ENCODE peak calls at places on chromosomes 6 and 20, in ten cellular contexts. One of them, this sample, is unnamed.

GRCh38 chr20:9478801-9479200 is 35.6 kb upstream of the LAMP5 start:
- DNase-seq in cardiac muscle cell: no peak
- DNase-seq in left cardiac atrium: no peak
- DNase-seq in activated CD4-positive, alpha-beta memory T cell treated with anti-CD3 and anti-CD28 coated beads for 36 hours: no peak
- DNase-seq in GM12865: no peak
- DNase-seq in HEK293T: no peak
- DNase-seq in stimulated activated CD4-positive, alpha-beta T cell treated with anti-CD3 and anti-CD28 coated beads, Interleukin-12 subunit alpha, Interleukin-12 subunit beta, amount 100 ng/mL, for 4 hours: no peak
- DNase-seq in NCI-H1092 treated with DMSO at 0.1 percent for 48 hours: no peak
- DNase-seq in NCI-H2081: no peak
- DNase-seq in activated T-helper 1 cell treated with anti-CD3 and anti-CD28 coated beads, Interleukin-2, amount 50 U/mL, for 16 hours: no peak
- DNase-seq in this sample: no peak

GRCh38 chr6:140537834-140538680 is 1163.6 kb upstream of the CITED2 start:
- DNase-seq in activated T-helper 1 cell treated with anti-CD3 and anti-CD28 coated beads, Interleukin-2, amount 50 U/mL, for 16 hours: no peak
- DNase-seq in GM12865: peak; percentile 36
- DNase-seq in activated CD4-positive, alpha-beta memory T cell treated with anti-CD3 and anti-CD28 coated beads for 36 hours: no peak
- DNase-seq in NCI-H2081: no peak
- DNase-seq in HEK293T: peak; percentile 18
- DNase-seq in cardiac muscle cell: peak; percentile 96
- DNase-seq in stimulated activated CD4-positive, alpha-beta T cell treated with anti-CD3 and anti-CD28 coated beads, Interleukin-12 subunit alpha, Interleukin-12 subunit beta, amount 100 ng/mL, for 4 hours: no peak
- DNase-seq in left cardiac atrium: no peak
- DNase-seq in NCI-H1092 treated with DMSO at 0.1 percent for 48 hours: no peak
- DNase-seq in this sample: no peak

GRCh38 chr6:155549028-155549798 is 93.6 kb upstream of the NOX3 start:
- DNase-seq in NCI-H2081: no peak
- DNase-seq in cardiac muscle cell: no peak
- DNase-seq in activated T-helper 1 cell treated with anti-CD3 and anti-CD28 coated beads, Interleukin-2, amount 50 U/mL, for 16 hours: no peak
- DNase-seq in stimulated activated CD4-positive, alpha-beta T cell treated with anti-CD3 and anti-CD28 coated beads, Interleukin-12 subunit alpha, Interleukin-12 subunit beta, amount 100 ng/mL, for 4 hours: no peak
- DNase-seq in HEK293T: no peak
- DNase-seq in NCI-H1092 treated with DMSO at 0.1 percent for 48 hours: no peak
- DNase-seq in activated CD4-positive, alpha-beta memory T cell treated with anti-CD3 and anti-CD28 coated beads for 36 hours: no peak
- DNase-seq in left cardiac atrium: no peak
- DNase-seq in GM12865: no peak
- DNase-seq in this sample: no peak

GRCh38 chr20:47187450-47188195 is 168.9 kb downstream of the ZMYND8 start:
- DNase-seq in left cardiac atrium: no peak
- DNase-seq in NCI-H2081: no peak
- DNase-seq in HEK293T: no peak
- DNase-seq in stimulated activated CD4-positive, alpha-beta T cell treated with anti-CD3 and anti-CD28 coated beads, Interleukin-12 subunit alpha, Interleukin-12 subunit beta, amount 100 ng/mL, for 4 hours: no peak
- DNase-seq in NCI-H1092 treated with DMSO at 0.1 percent for 48 hours: no peak
- DNase-seq in GM12865: peak; percentile 36
- DNase-seq in activated T-helper 1 cell treated with anti-CD3 and anti-CD28 coated beads, Interleukin-2, amount 50 U/mL, for 16 hours: no peak
- DNase-seq in activated CD4-positive, alpha-beta memory T cell treated with anti-CD3 and anti-CD28 coated beads for 36 hours: peak; percentile 30
- DNase-seq in cardiac muscle cell: no peak
- DNase-seq in this sample: no peak

GRCh38 chr20:59342017-59342957 is 41.9 kb downstream of the EDN3 start:
- DNase-seq in cardiac muscle cell: no peak
- DNase-seq in GM12865: no peak
- DNase-seq in HEK293T: peak; percentile 48
- DNase-seq in stimulated activated CD4-positive, alpha-beta T cell treated with anti-CD3 and anti-CD28 coated beads, Interleukin-12 subunit alpha, Interleukin-12 subunit beta, amount 100 ng/mL, for 4 hours: no peak
- DNase-seq in NCI-H1092 treated with DMSO at 0.1 percent for 48 hours: no peak
- DNase-seq in NCI-H2081: no peak
- DNase-seq in activated CD4-positive, alpha-beta memory T cell treated with anti-CD3 and anti-CD28 coated beads for 36 hours: no peak
- DNase-seq in left cardiac atrium: no peak
- DNase-seq in activated T-helper 1 cell treated with anti-CD3 and anti-CD28 coated beads, Interleukin-2, amount 50 U/mL, for 16 hours: no peak
- DNase-seq in this sample: no peak

GRCh38 chr6:111590209-111590955 is 15.3 kb downstream of the TRAF3IP2 start:
- DNase-seq in activated T-helper 1 cell treated with anti-CD3 and anti-CD28 coated beads, Interleukin-2, amount 50 U/mL, for 16 hours: no peak
- DNase-seq in stimulated activated CD4-positive, alpha-beta T cell treated with anti-CD3 and anti-CD28 coated beads, Interleukin-12 subunit alpha, Interleukin-12 subunit beta, amount 100 ng/mL, for 4 hours: no peak
- DNase-seq in NCI-H1092 treated with DMSO at 0.1 percent for 48 hours: no peak
- DNase-seq in activated CD4-positive, alpha-beta memory T cell treated with anti-CD3 and anti-CD28 coated beads for 36 hours: no peak
- DNase-seq in GM12865: no peak
- DNase-seq in cardiac muscle cell: no peak
- DNase-seq in NCI-H2081: no peak
- DNase-seq in left cardiac atrium: no peak
- DNase-seq in HEK293T: no peak
- DNase-seq in this sample: no peak

GRCh38 chr6:139519571-139520031 is 145.2 kb upstream of the CITED2 start:
- DNase-seq in activated CD4-positive, alpha-beta memory T cell treated with anti-CD3 and anti-CD28 coated beads for 36 hours: no peak
- DNase-seq in cardiac muscle cell: peak; percentile 85
- DNase-seq in HEK293T: no peak
- DNase-seq in NCI-H1092 treated with DMSO at 0.1 percent for 48 hours: no peak
- DNase-seq in activated T-helper 1 cell treated with anti-CD3 and anti-CD28 coated beads, Interleukin-2, amount 50 U/mL, for 16 hours: no peak
- DNase-seq in stimulated activated CD4-positive, alpha-beta T cell treated with anti-CD3 and anti-CD28 coated beads, Interleukin-12 subunit alpha, Interleukin-12 subunit beta, amount 100 ng/mL, for 4 hours: no peak
- DNase-seq in GM12865: no peak
- DNase-seq in left cardiac atrium: no peak
- DNase-seq in NCI-H2081: no peak
- DNase-seq in this sample: no peak

GRCh38 chr20:22472386-22472785 is 112.0 kb downstream of the FOXA2 start:
- DNase-seq in activated T-helper 1 cell treated with anti-CD3 and anti-CD28 coated beads, Interleukin-2, amount 50 U/mL, for 16 hours: no peak
- DNase-seq in left cardiac atrium: no peak
- DNase-seq in NCI-H2081: no peak
- DNase-seq in stimulated activated CD4-positive, alpha-beta T cell treated with anti-CD3 and anti-CD28 coated beads, Interleukin-12 subunit alpha, Interleukin-12 subunit beta, amount 100 ng/mL, for 4 hours: no peak
- DNase-seq in cardiac muscle cell: no peak
- DNase-seq in GM12865: no peak
- DNase-seq in activated CD4-positive, alpha-beta memory T cell treated with anti-CD3 and anti-CD28 coated beads for 36 hours: no peak
- DNase-seq in HEK293T: no peak
- DNase-seq in NCI-H1092 treated with DMSO at 0.1 percent for 48 hours: no peak
- DNase-seq in this sample: no peak

GRCh38 chr6:114421219-114421618 is 78.4 kb upstream of the HS3ST5 start:
- DNase-seq in NCI-H1092 treated with DMSO at 0.1 percent for 48 hours: no peak
- DNase-seq in activated CD4-positive, alpha-beta memory T cell treated with anti-CD3 and anti-CD28 coated beads for 36 hours: no peak
- DNase-seq in GM12865: no peak
- DNase-seq in activated T-helper 1 cell treated with anti-CD3 and anti-CD28 coated beads, Interleukin-2, amount 50 U/mL, for 16 hours: no peak
- DNase-seq in stimulated activated CD4-positive, alpha-beta T cell treated with anti-CD3 and anti-CD28 coated beads, Interleukin-12 subunit alpha, Interleukin-12 subunit beta, amount 100 ng/mL, for 4 hours: no peak
- DNase-seq in NCI-H2081: no peak
- DNase-seq in HEK293T: no peak
- DNase-seq in cardiac muscle cell: no peak
- DNase-seq in left cardiac atrium: no peak
- DNase-seq in this sample: no peak

GRCh38 chr6:36290668-36291620 is 21.1 kb downstream of the PNPLA1 start:
- DNase-seq in cardiac muscle cell: peak; percentile 58
- DNase-seq in NCI-H1092 treated with DMSO at 0.1 percent for 48 hours: no peak
- DNase-seq in left cardiac atrium: no peak
- DNase-seq in activated T-helper 1 cell treated with anti-CD3 and anti-CD28 coated beads, Interleukin-2, amount 50 U/mL, for 16 hours: no peak
- DNase-seq in stimulated activated CD4-positive, alpha-beta T cell treated with anti-CD3 and anti-CD28 coated beads, Interleukin-12 subunit alpha, Interleukin-12 subunit beta, amount 100 ng/mL, for 4 hours: no peak
- DNase-seq in GM12865: no peak
- DNase-seq in NCI-H2081: no peak
- DNase-seq in HEK293T: no peak
- DNase-seq in activated CD4-positive, alpha-beta memory T cell treated with anti-CD3 and anti-CD28 coated beads for 36 hours: no peak
- DNase-seq in this sample: no peak

GRCh38 chr6:63672582-63673129 is 37.1 kb downstream of the PHF3 start:
- DNase-seq in HEK293T: no peak
- DNase-seq in cardiac muscle cell: no peak
- DNase-seq in activated CD4-positive, alpha-beta memory T cell treated with anti-CD3 and anti-CD28 coated beads for 36 hours: no peak
- DNase-seq in GM12865: peak; percentile 4
- DNase-seq in NCI-H1092 treated with DMSO at 0.1 percent for 48 hours: no peak
- DNase-seq in left cardiac atrium: no peak
- DNase-seq in NCI-H2081: no peak
- DNase-seq in stimulated activated CD4-positive, alpha-beta T cell treated with anti-CD3 and anti-CD28 coated beads, Interleukin-12 subunit alpha, Interleukin-12 subunit beta, amount 100 ng/mL, for 4 hours: no peak
- DNase-seq in activated T-helper 1 cell treated with anti-CD3 and anti-CD28 coated beads, Interleukin-2, amount 50 U/mL, for 16 hours: no peak
- DNase-seq in this sample: no peak

GRCh38 chr6:134995536-134995935 is 45.6 kb upstream of the ALDH8A1 start:
- DNase-seq in cardiac muscle cell: peak; percentile 18
- DNase-seq in stimulated activated CD4-positive, alpha-beta T cell treated with anti-CD3 and anti-CD28 coated beads, Interleukin-12 subunit alpha, Interleukin-12 subunit beta, amount 100 ng/mL, for 4 hours: no peak
- DNase-seq in activated CD4-positive, alpha-beta memory T cell treated with anti-CD3 and anti-CD28 coated beads for 36 hours: no peak
- DNase-seq in HEK293T: no peak
- DNase-seq in left cardiac atrium: no peak
- DNase-seq in activated T-helper 1 cell treated with anti-CD3 and anti-CD28 coated beads, Interleukin-2, amount 50 U/mL, for 16 hours: no peak
- DNase-seq in NCI-H2081: no peak
- DNase-seq in NCI-H1092 treated with DMSO at 0.1 percent for 48 hours: no peak
- DNase-seq in GM12865: no peak
- DNase-seq in this sample: no peak

GRCh38 chr20:47220161-47220582 is 136.3 kb downstream of the ZMYND8 start:
- DNase-seq in cardiac muscle cell: peak; percentile 56
- DNase-seq in left cardiac atrium: no peak
- DNase-seq in GM12865: peak; percentile 60
- DNase-seq in activated T-helper 1 cell treated with anti-CD3 and anti-CD28 coated beads, Interleukin-2, amount 50 U/mL, for 16 hours: no peak
- DNase-seq in stimulated activated CD4-positive, alpha-beta T cell treated with anti-CD3 and anti-CD28 coated beads, Interleukin-12 subunit alpha, Interleukin-12 subunit beta, amount 100 ng/mL, for 4 hours: peak; percentile 56
- DNase-seq in NCI-H1092 treated with DMSO at 0.1 percent for 48 hours: no peak
- DNase-seq in HEK293T: peak; percentile 71
- DNase-seq in activated CD4-positive, alpha-beta memory T cell treated with anti-CD3 and anti-CD28 coated beads for 36 hours: peak; percentile 65
- DNase-seq in NCI-H2081: peak; percentile 2
- DNase-seq in this sample: no peak

GRCh38 chr20:47379433-47380150 is 23.1 kb upstream of the ZMYND8 start:
- DNase-seq in NCI-H2081: no peak
- DNase-seq in activated CD4-positive, alpha-beta memory T cell treated with anti-CD3 and anti-CD28 coated beads for 36 hours: no peak
- DNase-seq in activated T-helper 1 cell treated with anti-CD3 and anti-CD28 coated beads, Interleukin-2, amount 50 U/mL, for 16 hours: no peak
- DNase-seq in GM12865: no peak
- DNase-seq in NCI-H1092 treated with DMSO at 0.1 percent for 48 hours: no peak
- DNase-seq in cardiac muscle cell: peak; percentile 93
- DNase-seq in stimulated activated CD4-positive, alpha-beta T cell treated with anti-CD3 and anti-CD28 coated beads, Interleukin-12 subunit alpha, Interleukin-12 subunit beta, amount 100 ng/mL, for 4 hours: no peak
- DNase-seq in left cardiac atrium: no peak
- DNase-seq in HEK293T: no peak
- DNase-seq in this sample: no peak

GRCh38 chr20:51611625-51611890 is 69.0 kb upstream of the NFATC2 start:
- DNase-seq in NCI-H1092 treated with DMSO at 0.1 percent for 48 hours: no peak
- DNase-seq in left cardiac atrium: no peak
- DNase-seq in NCI-H2081: no peak
- DNase-seq in activated CD4-positive, alpha-beta memory T cell treated with anti-CD3 and anti-CD28 coated beads for 36 hours: no peak
- DNase-seq in cardiac muscle cell: no peak
- DNase-seq in activated T-helper 1 cell treated with anti-CD3 and anti-CD28 coated beads, Interleukin-2, amount 50 U/mL, for 16 hours: no peak
- DNase-seq in stimulated activated CD4-positive, alpha-beta T cell treated with anti-CD3 and anti-CD28 coated beads, Interleukin-12 subunit alpha, Interleukin-12 subunit beta, amount 100 ng/mL, for 4 hours: no peak
- DNase-seq in HEK293T: no peak
- DNase-seq in GM12865: no peak
- DNase-seq in this sample: no peak

GRCh38 chr6:21935561-21936028 is 342.0 kb downstream of the SOX4 start:
- DNase-seq in left cardiac atrium: no peak
- DNase-seq in HEK293T: peak; percentile 52
- DNase-seq in NCI-H1092 treated with DMSO at 0.1 percent for 48 hours: no peak
- DNase-seq in cardiac muscle cell: peak; percentile 63
- DNase-seq in activated CD4-positive, alpha-beta memory T cell treated with anti-CD3 and anti-CD28 coated beads for 36 hours: peak; percentile 17
- DNase-seq in GM12865: peak; percentile 68
- DNase-seq in activated T-helper 1 cell treated with anti-CD3 and anti-CD28 coated beads, Interleukin-2, amount 50 U/mL, for 16 hours: no peak
- DNase-seq in stimulated activated CD4-positive, alpha-beta T cell treated with anti-CD3 and anti-CD28 coated beads, Interleukin-12 subunit alpha, Interleukin-12 subunit beta, amount 100 ng/mL, for 4 hours: no peak
- DNase-seq in NCI-H2081: peak; percentile 16
- DNase-seq in this sample: no peak

GRCh38 chr20:6502999-6503398 is 264.5 kb upstream of the BMP2 start:
- DNase-seq in cardiac muscle cell: peak; percentile 27
- DNase-seq in NCI-H2081: no peak
- DNase-seq in GM12865: no peak
- DNase-seq in stimulated activated CD4-positive, alpha-beta T cell treated with anti-CD3 and anti-CD28 coated beads, Interleukin-12 subunit alpha, Interleukin-12 subunit beta, amount 100 ng/mL, for 4 hours: no peak
- DNase-seq in activated CD4-positive, alpha-beta memory T cell treated with anti-CD3 and anti-CD28 coated beads for 36 hours: no peak
- DNase-seq in NCI-H1092 treated with DMSO at 0.1 percent for 48 hours: no peak
- DNase-seq in activated T-helper 1 cell treated with anti-CD3 and anti-CD28 coated beads, Interleukin-2, amount 50 U/mL, for 16 hours: no peak
- DNase-seq in left cardiac atrium: no peak
- DNase-seq in HEK293T: no peak
- DNase-seq in this sample: no peak

GRCh38 chr6:139376054-139376355 is 1.6 kb upstream of the CITED2 start:
- DNase-seq in activated T-helper 1 cell treated with anti-CD3 and anti-CD28 coated beads, Interleukin-2, amount 50 U/mL, for 16 hours: no peak
- DNase-seq in HEK293T: peak; percentile 14
- DNase-seq in NCI-H2081: no peak
- DNase-seq in GM12865: no peak
- DNase-seq in cardiac muscle cell: peak; percentile 80
- DNase-seq in NCI-H1092 treated with DMSO at 0.1 percent for 48 hours: no peak
- DNase-seq in left cardiac atrium: no peak
- DNase-seq in stimulated activated CD4-positive, alpha-beta T cell treated with anti-CD3 and anti-CD28 coated beads, Interleukin-12 subunit alpha, Interleukin-12 subunit beta, amount 100 ng/mL, for 4 hours: no peak
- DNase-seq in activated CD4-positive, alpha-beta memory T cell treated with anti-CD3 and anti-CD28 coated beads for 36 hours: peak; percentile 27
- DNase-seq in this sample: no peak

GRCh38 chr6:6932341-6932740 is 175.4 kb upstream of the RREB1 start:
- DNase-seq in GM12865: no peak
- DNase-seq in activated CD4-positive, alpha-beta memory T cell treated with anti-CD3 and anti-CD28 coated beads for 36 hours: no peak
- DNase-seq in HEK293T: no peak
- DNase-seq in stimulated activated CD4-positive, alpha-beta T cell treated with anti-CD3 and anti-CD28 coated beads, Interleukin-12 subunit alpha, Interleukin-12 subunit beta, amount 100 ng/mL, for 4 hours: no peak
- DNase-seq in cardiac muscle cell: no peak
- DNase-seq in left cardiac atrium: no peak
- DNase-seq in activated T-helper 1 cell treated with anti-CD3 and anti-CD28 coated beads, Interleukin-2, amount 50 U/mL, for 16 hours: no peak
- DNase-seq in NCI-H1092 treated with DMSO at 0.1 percent for 48 hours: no peak
- DNase-seq in NCI-H2081: no peak
- DNase-seq in this sample: no peak

GRCh38 chr6:159106627-159107241 is 61.9 kb upstream of the TAGAP start:
- DNase-seq in activated CD4-positive, alpha-beta memory T cell treated with anti-CD3 and anti-CD28 coated beads for 36 hours: peak; percentile 96
- DNase-seq in HEK293T: peak; percentile 48
- DNase-seq in NCI-H1092 treated with DMSO at 0.1 percent for 48 hours: peak; percentile 46
- DNase-seq in NCI-H2081: no peak
- DNase-seq in cardiac muscle cell: peak; percentile 71
- DNase-seq in GM12865: peak; percentile 95
- DNase-seq in left cardiac atrium: peak; percentile 57
- DNase-seq in activated T-helper 1 cell treated with anti-CD3 and anti-CD28 coated beads, Interleukin-2, amount 50 U/mL, for 16 hours: peak; percentile 84
- DNase-seq in stimulated activated CD4-positive, alpha-beta T cell treated with anti-CD3 and anti-CD28 coated beads, Interleukin-12 subunit alpha, Interleukin-12 subunit beta, amount 100 ng/mL, for 4 hours: peak; percentile 89
- DNase-seq in this sample: peak; percentile 93

GRCh38 chr6:152420696-152421095 is 216.5 kb downstream of the SYNE1 start:
- DNase-seq in activated T-helper 1 cell treated with anti-CD3 and anti-CD28 coated beads, Interleukin-2, amount 50 U/mL, for 16 hours: no peak
- DNase-seq in activated CD4-positive, alpha-beta memory T cell treated with anti-CD3 and anti-CD28 coated beads for 36 hours: no peak
- DNase-seq in HEK293T: no peak
- DNase-seq in cardiac muscle cell: no peak
- DNase-seq in stimulated activated CD4-positive, alpha-beta T cell treated with anti-CD3 and anti-CD28 coated beads, Interleukin-12 subunit alpha, Interleukin-12 subunit beta, amount 100 ng/mL, for 4 hours: no peak
- DNase-seq in GM12865: no peak
- DNase-seq in NCI-H2081: no peak
- DNase-seq in NCI-H1092 treated with DMSO at 0.1 percent for 48 hours: no peak
- DNase-seq in left cardiac atrium: no peak
- DNase-seq in this sample: no peak

GRCh38 chr6:75600694-75601265 is 900 bp upstream of the SENP6 start:
- DNase-seq in GM12865: no peak
- DNase-seq in stimulated activated CD4-positive, alpha-beta T cell treated with anti-CD3 and anti-CD28 coated beads, Interleukin-12 subunit alpha, Interleukin-12 subunit beta, amount 100 ng/mL, for 4 hours: no peak
- DNase-seq in left cardiac atrium: no peak
- DNase-seq in cardiac muscle cell: no peak
- DNase-seq in NCI-H1092 treated with DMSO at 0.1 percent for 48 hours: peak; percentile 22
- DNase-seq in activated CD4-positive, alpha-beta memory T cell treated with anti-CD3 and anti-CD28 coated beads for 36 hours: no peak
- DNase-seq in activated T-helper 1 cell treated with anti-CD3 and anti-CD28 coated beads, Interleukin-2, amount 50 U/mL, for 16 hours: no peak
- DNase-seq in HEK293T: no peak
- DNase-seq in NCI-H2081: peak; percentile 8
- DNase-seq in this sample: no peak

GRCh38 chr6:89278956-89279355 is 36.1 kb downstream of the GABRR2 start:
- DNase-seq in stimulated activated CD4-positive, alpha-beta T cell treated with anti-CD3 and anti-CD28 coated beads, Interleukin-12 subunit alpha, Interleukin-12 subunit beta, amount 100 ng/mL, for 4 hours: no peak
- DNase-seq in activated CD4-positive, alpha-beta memory T cell treated with anti-CD3 and anti-CD28 coated beads for 36 hours: no peak
- DNase-seq in left cardiac atrium: no peak
- DNase-seq in activated T-helper 1 cell treated with anti-CD3 and anti-CD28 coated beads, Interleukin-2, amount 50 U/mL, for 16 hours: no peak
- DNase-seq in HEK293T: no peak
- DNase-seq in GM12865: no peak
- DNase-seq in NCI-H2081: no peak
- DNase-seq in cardiac muscle cell: no peak
- DNase-seq in NCI-H1092 treated with DMSO at 0.1 percent for 48 hours: no peak
- DNase-seq in this sample: no peak